ENCODE peak calls at places on chromosomes 2 and 18, in seven cellular contexts. M, R, Y, A, J, L and Q are unnamed samples.

GRCh38 chr18:11980148-11980554 is 1.2 kb upstream of the IMPA2 start:
- DNase-seq in M (no peak), R (no peak), Y (no peak), A (no peak), J (no peak), L (no peak), Q (no peak)

GRCh38 chr2:216056739-216057138 is 24.9 kb downstream of the PECR start:
- DNase-seq in M (no peak), R (no peak), Y (no peak), A (no peak), J (no peak), L (no peak), Q (no peak)

GRCh38 chr2:121903037-121903689 is 147.7 kb downstream of the TSN start:
- DNase-seq in M (no peak), R (no peak), Y (no peak), A (no peak), J (no peak), L (no peak), Q (no peak)

GRCh38 chr2:236146436-236146835 is 21.8 kb downstream of the GBX2 start:
- DNase-seq in M (no peak), R (no peak), Y (peak), A (no peak), J (no peak), L (no peak), Q (no peak)

GRCh38 chr2:44802409-44803099 is 138.9 kb upstream of the SIX3 start:
- DNase-seq in M (no peak), R (no peak), Y (no peak), A (no peak), J (peak), L (no peak), Q (no peak)

GRCh38 chr18:62897153-62897552 is 181.8 kb downstream of the PHLPP1 start:
- DNase-seq in M (no peak), R (no peak), Y (no peak), A (no peak), J (peak), L (peak), Q (peak)

GRCh38 chr18:42296192-42296591 is 341.2 kb downstream of the PIK3C3 start:
- DNase-seq in M (no peak), R (no peak), Y (no peak), A (no peak), J (no peak), L (no peak), Q (no peak)

GRCh38 chr2:159585607-159586006 is 30.7 kb downstream of the BAZ2B start:
- DNase-seq in M (no peak), R (no peak), Y (no peak), A (no peak), J (no peak), L (no peak), Q (no peak)

GRCh38 chr2:74372674-74373073 is 7.4 kb downstream of the DCTN1 start:
- DNase-seq in M (no peak), R (no peak), Y (no peak), A (no peak), J (no peak), L (no peak), Q (no peak)

GRCh38 chr2:40844353-40845277 is 392.7 kb upstream of the SLC8A1 start:
- DNase-seq in M (no peak), R (no peak), Y (no peak), A (no peak), J (no peak), L (no peak), Q (no peak)

GRCh38 chr2:219593154-219593553 is 4.5 kb upstream of the STK11IP start:
- DNase-seq in M (no peak), R (no peak), Y (no peak), A (no peak), J (no peak), L (no peak), Q (no peak)

GRCh38 chr2:188199716-188200128 is 92.0 kb upstream of the GULP1 start:
- DNase-seq in M (no peak), R (peak), Y (no peak), A (no peak), J (peak), L (peak), Q (peak)

GRCh38 chr2:129849559-129850160 is 129.8 kb upstream of the RAB6C start:
- DNase-seq in M (no peak), R (peak), Y (no peak), A (peak), J (peak), L (peak), Q (peak)

GRCh38 chr2:171957061-171957460 is 34.8 kb downstream of the HAT1 start:
- DNase-seq in M (no peak), R (no peak), Y (no peak), A (peak), J (peak), L (peak), Q (no peak)

GRCh38 chr18:79510731-79511141 is 115.0 kb downstream of the NFATC1 start:
- DNase-seq in M (peak), R (no peak), Y (peak), A (no peak), J (no peak), L (no peak), Q (no peak)

GRCh38 chr2:118224144-118224887 is 136.0 kb downstream of the INSIG2 start:
- DNase-seq in M (no peak), R (no peak), Y (no peak), A (no peak), J (no peak), L (no peak), Q (no peak)

GRCh38 chr2:241087420-241088268 is 14.4 kb downstream of the MTERF4 start:
- DNase-seq in M (no peak), R (no peak), Y (no peak), A (no peak), J (no peak), L (no peak), Q (no peak)

GRCh38 chr18:48862678-48863270 is 88.0 kb downstream of the SMAD7 start:
- DNase-seq in M (no peak), R (no peak), Y (no peak), A (no peak), J (no peak), L (no peak), Q (no peak)

GRCh38 chr2:51998890-51999289 is 967.0 kb upstream of the NRXN1 start:
- DNase-seq in M (no peak), R (no peak), Y (no peak), A (no peak), J (no peak), L (no peak), Q (no peak)

GRCh38 chr18:74654637-74655036 is 57.0 kb downstream of the ZNF407 start:
- DNase-seq in M (no peak), R (no peak), Y (no peak), A (peak), J (peak), L (peak), Q (no peak)

GRCh38 chr2:144210076-144210475 is 309.8 kb downstream of the ZEB2 start:
- DNase-seq in M (no peak), R (no peak), Y (no peak), A (no peak), J (no peak), L (no peak), Q (no peak)

GRCh38 chr2:127575185-127575765 is 39.8 kb downstream of the MYO7B start:
- DNase-seq in M (no peak), R (no peak), Y (no peak), A (no peak), J (no peak), L (no peak), Q (no peak)

GRCh38 chr2:15472133-15472532 is 89.0 kb downstream of the NBAS start:
- DNase-seq in M (no peak), R (no peak), Y (no peak), A (no peak), J (no peak), L (no peak), Q (no peak)

GRCh38 chr2:169509230-169509917 is at the start of gene KLHL41:
- DNase-seq in M (no peak), R (no peak), Y (no peak), A (no peak), J (peak), L (no peak), Q (no peak)

GRCh38 chr18:55534547-55534946 is 53.4 kb downstream of the TCF4 start:
- DNase-seq in M (no peak), R (no peak), Y (no peak), A (no peak), J (peak), L (no peak), Q (no peak)